ENCODE peak calls at places on chromosomes 3 and 15, in six cellular contexts. U is PC-3, Z is fibroblast of lung, W is H9, S is mammary epithelial cell, K is neuronal stem cell. D is an unnamed sample.

GRCh38 chr15:52060511-52060910 is 41.5 kb downstream of the MAPK6 start:
- DNase-seq in W (no peak), U (no peak), S (no peak), Z (no peak), K (no peak), D (no peak)

GRCh38 chr3:192515661-192516040 is 211.7 kb downstream of the FGF12 start:
- DNase-seq in W (no peak), S (no peak), Z (no peak), U (no peak), K (no peak), D (peak)

GRCh38 chr3:64138046-64138445 is 87.2 kb downstream of the PRICKLE2 start:
- DNase-seq in Z (no peak), U (no peak), K (no peak), S (peak), W (no peak), D (peak)

GRCh38 chr3:121508384-121508783 is 37.4 kb downstream of the POLQ start:
- DNase-seq in U (no peak), K (no peak), S (no peak), W (no peak), Z (no peak), D (no peak)

GRCh38 chr3:143830063-143830462 is 18.2 kb downstream of the SLC9A9 start:
- DNase-seq in S (peak), K (no peak), U (peak), W (no peak), Z (no peak), D (no peak)

GRCh38 chr3:26639339-26639738 is 16.8 kb downstream of the LRRC3B start:
- DNase-seq in Z (no peak), K (no peak), S (no peak), U (no peak), W (no peak), D (no peak)

GRCh38 chr3:50533346-50533745 is 29.9 kb upstream of the CACNA2D2 start:
- DNase-seq in S (no peak), W (no peak), U (no peak), Z (no peak), K (no peak), D (no peak)

GRCh38 chr3:29582310-29582709 is 301.4 kb downstream of the RBMS3 start:
- DNase-seq in S (no peak), Z (no peak), W (no peak), U (no peak), K (no peak), D (no peak)

GRCh38 chr15:74185949-74186348 is 12.4 kb downstream of the ISLR start:
- DNase-seq in W (no peak), Z (no peak), U (peak), K (no peak), S (peak), D (peak)

GRCh38 chr15:90750186-90750585 is 33.0 kb downstream of the BLM start:
- DNase-seq in U (no peak), Z (no peak), W (no peak), K (no peak), S (no peak), D (no peak)

GRCh38 chr3:147008886-147009285 is 397.5 kb downstream of the ZIC4 start:
- DNase-seq in U (no peak), W (no peak), Z (peak), S (no peak), K (no peak), D (peak)

GRCh38 chr3:16897254-16897926 is 12.6 kb downstream of the PLCL2 start:
- DNase-seq in K (no peak), W (no peak), U (peak), Z (peak), S (no peak), D (no peak)

GRCh38 chr15:46636220-46636619 is 1001.4 kb downstream of the SQOR start:
- DNase-seq in U (peak), K (no peak), W (no peak), Z (peak), S (no peak), D (no peak)

GRCh38 chr3:50028336-50028735 is 60.4 kb upstream of the RBM5 start:
- DNase-seq in K (no peak), U (peak), S (no peak), Z (no peak), W (no peak), D (peak)

GRCh38 chr3:40593351-40593750 is 68.6 kb downstream of the ZNF621 start:
- DNase-seq in U (no peak), W (no peak), K (no peak), S (peak), Z (no peak), D (peak)

GRCh38 chr3:189166334-189166733 is 5.4 kb upstream of the TPRG1 start:
- DNase-seq in U (no peak), S (no peak), Z (no peak), K (no peak), W (no peak), D (no peak)

GRCh38 chr15:56886450-56886856 is 32.0 kb upstream of the TCF12 start:
- DNase-seq in U (no peak), Z (no peak), K (no peak), S (no peak), W (no peak), D (peak)

GRCh38 chr15:22262613-22263020 is 182.3 kb downstream of the OR4M2 start:
- DNase-seq in W (no peak), Z (no peak), U (no peak), K (no peak), S (no peak), D (no peak)

GRCh38 chr3:172319653-172320052 is 128.6 kb downstream of the GHSR start:
- DNase-seq in W (no peak), K (no peak), U (no peak), Z (peak), S (no peak), D (no peak)

GRCh38 chr3:167918686-167919085 is 177.0 kb downstream of the GOLIM4 start:
- DNase-seq in W (no peak), K (no peak), S (no peak), Z (peak), U (no peak), D (no peak)

GRCh38 chr15:38588672-38589071 is 24.1 kb upstream of the RASGRP1 start:
- DNase-seq in S (peak), K (no peak), U (no peak), Z (no peak), W (no peak), D (no peak)

GRCh38 chr3:123766195-123767019 is 117.7 kb downstream of the MYLK start:
- DNase-seq in Z (peak), U (no peak), S (no peak), W (no peak), K (no peak), D (peak)

GRCh38 chr15:98596131-98596530 is 52.2 kb upstream of the IGF1R start:
- DNase-seq in Z (no peak), S (no peak), W (no peak), U (no peak), K (no peak), D (no peak)

GRCh38 chr15:26889298-26889898 is 22.5 kb downstream of the GABRA5 start:
- DNase-seq in S (peak), W (no peak), Z (peak), K (peak), U (peak), D (peak)

GRCh38 chr3:181711325-181712135 is at the start of gene SOX2:
- DNase-seq in K (peak), S (peak), W (peak), Z (no peak), U (peak), D (peak)

GRCh38 chr3:66206806-66207205 is 14.0 kb upstream of the SLC25A26 start:
- DNase-seq in K (no peak), Z (no peak), S (no peak), W (peak), U (no peak), D (no peak)

GRCh38 chr3:134644731-134645514 is 5.9 kb downstream of the KY start:
- DNase-seq in U (no peak), W (peak), S (no peak), K (no peak), Z (no peak), D (no peak)

GRCh38 chr3:23068016-23068728 is 135.0 kb upstream of the UBE2E2 start:
- DNase-seq in Z (no peak), W (no peak), U (no peak), S (no peak), K (no peak), D (no peak)
- H2AFZ ChIP-seq in Z (no peak), W (no peak), U (no peak), S (no peak), K (no peak), D (no peak)

DNA sequence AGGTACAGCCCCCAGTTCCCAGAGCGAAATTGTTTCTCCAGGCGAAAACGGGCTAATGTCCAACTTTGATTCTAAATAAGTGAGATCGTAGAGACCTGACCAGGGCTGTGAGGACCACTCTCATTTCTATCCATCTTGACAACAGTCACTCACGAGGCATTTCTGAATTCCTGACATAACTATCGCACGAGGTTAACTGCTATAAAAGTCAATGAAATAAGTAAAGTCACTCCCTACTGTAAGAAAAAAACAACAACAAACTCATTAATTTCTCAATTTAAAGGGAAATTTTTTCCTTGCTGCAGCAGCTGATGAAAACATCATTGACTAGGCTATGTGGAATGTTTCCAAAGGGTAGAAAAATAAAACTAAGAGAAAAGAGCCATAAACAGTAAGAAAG is 69.1 kb downstream of the GREM1 start:
- DNase-seq in Z (no peak), U (no peak), W (no peak), K (no peak), S (no peak), D (no peak)
- H3K9ac ChIP-seq in Z (no peak), U (no peak), W (no peak), K (no peak), S (no peak), D (no peak)

DNA sequence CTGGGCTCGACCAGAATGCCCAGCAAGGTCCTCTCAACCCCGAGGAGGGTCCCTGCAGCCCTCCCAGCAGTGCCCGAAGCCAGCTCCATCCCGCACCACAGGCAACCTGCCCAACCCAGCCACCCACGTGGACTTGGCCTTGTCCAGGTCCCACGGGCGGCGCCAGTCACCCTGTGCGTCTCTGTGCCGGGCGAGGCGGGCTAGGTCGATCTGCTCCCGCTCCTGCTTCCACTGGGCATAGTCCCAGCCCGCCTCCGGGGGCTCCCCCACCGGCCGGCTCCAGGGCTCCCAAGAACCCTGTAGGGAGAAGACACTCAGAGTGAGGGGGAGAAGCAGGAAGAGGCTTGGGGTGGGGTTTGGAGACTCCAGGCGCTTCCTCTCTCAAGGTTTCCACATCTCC is 3.1 kb downstream of the CCDC9B start:
- DNase-seq in U (no peak), Z (no peak), S (no peak), W (peak), K (no peak), D (no peak)
- H2AFZ ChIP-seq in U (no peak), Z (no peak), S (no peak), W (no peak), K (peak), D (no peak)

GRCh38 chr3:43913036-43913435 is 222.3 kb downstream of the ABHD5 start:
- DNase-seq in W (no peak), K (no peak), Z (no peak), U (no peak), S (no peak), D (no peak)

GRCh38 chr3:43910750-43911149 is 220.0 kb downstream of the ABHD5 start:
- DNase-seq in W (no peak), K (no peak), S (no peak), Z (no peak), U (no peak), D (no peak)

GRCh38 chr3:43906847-43907507 is 216.2 kb downstream of the ABHD5 start:
- DNase-seq in S (no peak), Z (no peak), K (no peak), W (no peak), U (no peak), D (no peak)

GRCh38 chr3:43907508-43907858 is 216.7 kb downstream of the ABHD5 start:
- DNase-seq in Z (no peak), U (no peak), S (no peak), K (no peak), W (no peak), D (no peak)

DNA sequence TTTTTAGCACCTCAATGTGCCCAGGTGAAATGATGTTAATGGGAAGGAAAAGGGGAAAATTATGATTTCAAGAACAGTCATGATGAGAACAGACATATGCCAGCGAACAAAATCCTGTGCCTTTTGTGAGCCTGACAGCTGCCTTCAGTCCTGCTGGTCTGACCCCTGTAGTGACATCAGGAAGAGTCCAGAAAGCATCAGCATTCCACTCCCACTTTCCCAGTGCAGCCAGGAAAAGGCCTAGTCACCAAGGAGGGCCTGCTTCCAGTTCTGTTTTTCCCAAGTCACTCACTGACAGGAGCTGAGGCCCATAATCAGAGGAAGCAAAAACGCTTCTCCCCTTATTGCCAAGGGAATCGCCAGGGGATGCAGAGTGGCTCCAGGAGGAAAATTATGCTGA is 218.4 kb downstream of the ABHD5 start:
- DNase-seq in W (no peak), U (no peak), K (no peak), Z (no peak), S (no peak), D (no peak)
- H3K9ac ChIP-seq in W (no peak), U (no peak), K (no peak), Z (no peak), S (no peak), D (no peak)

DNA sequence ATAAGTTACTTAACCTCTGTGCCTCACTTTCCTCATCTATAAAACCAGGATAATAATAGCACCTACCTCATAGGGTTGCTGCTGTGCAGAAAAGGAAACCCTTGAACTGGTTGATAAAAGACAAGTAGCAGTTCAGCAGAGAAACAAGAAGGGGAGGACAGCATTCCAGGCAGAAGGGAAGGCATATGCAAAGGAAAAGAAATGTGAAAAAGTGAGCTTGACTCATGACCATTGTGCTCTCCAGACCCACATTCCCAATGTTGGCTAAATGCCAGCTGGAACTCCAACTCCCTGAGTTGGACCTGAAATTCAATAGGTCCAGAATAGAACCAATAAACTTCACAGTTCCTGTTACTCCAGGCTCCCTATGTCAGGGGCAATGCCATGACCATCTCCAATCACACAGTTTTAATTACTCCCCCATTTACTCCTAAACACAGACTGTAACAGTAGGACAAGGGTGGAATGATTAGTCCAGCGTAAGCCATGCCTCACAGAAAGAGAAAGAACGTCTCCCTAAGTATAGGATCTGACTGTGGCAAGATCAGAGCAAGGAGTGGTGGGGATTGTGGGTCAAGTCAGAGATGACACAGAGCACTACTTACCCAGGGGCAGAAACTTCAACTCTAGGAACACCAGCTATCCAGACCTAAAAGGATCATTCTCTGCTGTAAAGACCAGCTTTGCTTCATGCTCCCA is 26.9 kb downstream of the PRKAR2A start:
- DNase-seq in W (no peak), K (no peak), U (peak), Z (peak), S (no peak), D (peak)
- H2AFZ ChIP-seq in W (no peak), K (no peak), U (no peak), Z (no peak), S (no peak), D (no peak)

GRCh38 chr15:70036585-70037343 is 61.0 kb downstream of the TLE3 start:
- DNase-seq in Z (no peak), K (no peak), W (no peak), U (peak), S (peak), D (no peak)
- H3K9ac ChIP-seq in Z (no peak), K (no peak), W (no peak), U (no peak), S (no peak), D (no peak)